ENCODE peak calls at places on chromosomes 12 and 14, in four cellular contexts. H is lower lobe of right lung, U is right atrium auricular region, N is heart left ventricle. E is an unnamed sample.
A peak's percentile ranks its signal among the peaks of the same experiment; 100 is the strongest.

GRCh38 chr14:90632451-90632850 is 183.8 kb downstream of the TTC7B start:
- DNase-seq in H (no peak), U (no peak), N (no peak), E (no peak)

GRCh38 chr12:31578632-31579031 is 12.3 kb downstream of the DENND5B start:
- DNase-seq in H (no peak), U (no peak), N (no peak), E (no peak)

GRCh38 chr14:26163761-26164160 is 434.1 kb downstream of the NOVA1 start:
- DNase-seq in H (no peak), U (no peak), N (no peak), E (no peak)

GRCh38 chr12:41193321-41193720 is 5.2 kb downstream of the PDZRN4 start:
- DNase-seq in H (no peak), U (no peak), N (no peak), E (no peak)

GRCh38 chr12:56028511-56029165 is 7.8 kb downstream of the IKZF4 start:
- DNase-seq in H (no peak), U (no peak), N (no peak), E (no peak)

GRCh38 chr12:16184691-16185090 is 92.8 kb downstream of the SLC15A5 start:
- DNase-seq in H (no peak), U (no peak), N (no peak), E (no peak)

GRCh38 chr14:55097894-55098560 is 31.0 kb upstream of the LGALS3 start:
- DNase-seq in H (peak; percentile 64), U (no peak), N (no peak), E (no peak)

GRCh38 chr12:93766802-93767523 is 89.8 kb downstream of the CRADD start:
- DNase-seq in H (no peak), U (no peak), N (peak; percentile 47), E (no peak)

GRCh38 chr12:114682920-114683708 is 861 bp downstream of the TBX3 start:
- DNase-seq in H (no peak), U (no peak), N (peak; percentile 64), E (no peak)

GRCh38 chr14:77208266-77208978 is 26.8 kb downstream of the TMEM63C start:
- DNase-seq in H (peak; percentile 74), U (no peak), N (peak; percentile 79), E (peak; percentile 83)

GRCh38 chr12:28313631-28314030 is 123.4 kb downstream of the CCDC91 start:
- DNase-seq in H (no peak), U (no peak), N (peak; percentile 15), E (no peak)

GRCh38 chr12:108825205-108825950 is 32.0 kb downstream of the SSH1 start:
- DNase-seq in H (no peak), U (no peak), N (no peak), E (no peak)

GRCh38 chr12:15858348-15858747 is 23.8 kb upstream of the STRAP start:
- DNase-seq in H (no peak), U (no peak), N (no peak), E (no peak)

GRCh38 chr12:68506619-68507018 is 104.1 kb upstream of the RAP1B start:
- DNase-seq in H (no peak), U (no peak), N (no peak), E (no peak)

GRCh38 chr12:1505576-1505975 is 88.8 kb downstream of the FBXL14 start:
- DNase-seq in H (no peak), U (no peak), N (no peak), E (no peak)

GRCh38 chr14:31855262-31855661 is 221.8 kb upstream of the ARHGAP5 start:
- DNase-seq in H (no peak), U (no peak), N (no peak), E (no peak)

GRCh38 chr12:104712477-104712876 is 245.6 kb downstream of the SLC41A2 start:
- DNase-seq in H (no peak), U (no peak), N (no peak), E (no peak)

GRCh38 chr14:74425525-74426201 is 347 bp downstream of the SYNDIG1L start:
- DNase-seq in H (no peak), U (no peak), N (peak; percentile 41), E (no peak)

GRCh38 chr12:108657130-108657745 is 23.5 kb upstream of the SELPLG start:
- DNase-seq in H (no peak), U (no peak), N (no peak), E (no peak)

GRCh38 chr12:122867701-122868461 is 28.0 kb downstream of the VPS37B start:
- DNase-seq in H (peak; percentile 52), U (no peak), N (peak; percentile 87), E (no peak)

GRCh38 chr12:108594-108993 is 42.0 kb downstream of the IQSEC3 start:
- DNase-seq in H (no peak), U (no peak), N (peak; percentile 58), E (no peak)

GRCh38 chr14:75273272-75274044 is 5.2 kb upstream of the FOS start:
- DNase-seq in H (no peak), U (no peak), N (peak; percentile 34), E (no peak)

GRCh38 chr14:78598046-78598652 is 428.0 kb downstream of the NRXN3 start:
- DNase-seq in H (peak; percentile 43), U (no peak), N (peak; percentile 31), E (no peak)

GRCh38 chr14:78593949-78594348 is 423.8 kb downstream of the NRXN3 start:
- DNase-seq in H (no peak), U (no peak), N (no peak), E (no peak)

GRCh38 chr14:78595797-78596196 is 425.6 kb downstream of the NRXN3 start:
- DNase-seq in H (no peak), U (no peak), N (no peak), E (no peak)
- TF ChIP-seq CTCF in H (no peak), U (peak; percentile 16), N (no peak), E (peak; percentile 41)

GRCh38 chr14:22657861-22658260 is 13.7 kb upstream of the OR6J1 start:
- DNase-seq in H (no peak), U (no peak), N (no peak), E (no peak)
- TF ChIP-seq CTCF in H (peak; percentile 33), U (peak; percentile 57), N (peak; percentile 32), E (peak; percentile 20)

DNA sequence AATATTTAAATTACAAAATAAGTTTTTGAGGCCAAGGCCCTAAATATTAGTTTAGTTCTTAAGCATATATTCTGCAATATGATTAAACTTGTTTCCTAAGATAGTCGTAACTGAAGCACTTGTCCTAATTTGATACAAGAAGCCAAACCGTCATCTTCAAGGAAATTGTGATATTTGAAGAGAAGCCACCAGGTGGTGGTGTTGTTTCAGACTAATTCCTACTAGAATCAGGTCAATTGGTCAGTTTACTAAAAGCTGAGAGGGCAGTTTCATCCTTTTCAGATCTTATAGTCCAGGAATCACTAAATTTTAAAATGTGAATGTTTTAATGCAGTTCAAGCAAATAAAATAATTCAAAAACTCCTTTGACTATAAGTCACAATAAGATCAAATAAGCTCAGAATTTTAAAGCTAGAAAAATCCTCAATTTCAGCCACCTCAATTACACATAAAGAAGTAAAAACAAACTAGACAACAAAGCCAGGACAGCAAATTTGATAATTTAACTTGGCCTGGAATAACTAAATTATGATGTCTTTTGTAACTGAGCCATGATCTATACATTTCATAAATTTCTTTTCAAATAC is 7.1 kb upstream of the ARL1 start:
- DNase-seq in H (no peak), U (no peak), N (no peak), E (no peak)
- TF ChIP-seq CTCF in H (peak; percentile 65), U (peak; percentile 61), N (peak; percentile 42), E (peak; percentile 83)

GRCh38 chr12:89286506-89286905 is 65.8 kb downstream of the DUSP6 start:
- DNase-seq in H (no peak), U (no peak), N (no peak), E (no peak)
- TF ChIP-seq CTCF in H (no peak), U (no peak), N (no peak), E (no peak)

GRCh38 chr12:3456809-3457208 is 34.2 kb upstream of the PRMT8 start:
- DNase-seq in H (no peak), U (no peak), N (no peak), E (no peak)
- TF ChIP-seq CTCF in H (no peak), U (no peak), N (no peak), E (peak; percentile 50)

GRCh38 chr12:120358412-120359158 is 10.4 kb downstream of the MSI1 start:
- DNase-seq in H (no peak), U (no peak), N (no peak), E (no peak)
- TF ChIP-seq CTCF in H (no peak), U (no peak), N (no peak), E (peak; percentile 21)